ENCODE peak calls at places on chromosomes 12 and 14, in seven cellular contexts. One of them, this sample, is unnamed.

GRCh38 chr14:97523936-97524335 is 726.8 kb downstream of the VRK1 start:
- DNase-seq in CD4-positive, alpha-beta T cell: no peak
- DNase-seq in lung: no peak
- DNase-seq in hepatocyte: peak
- DNase-seq in AG09309: no peak
- DNase-seq in endodermal cell: no peak
- DNase-seq in epithelial cell of esophagus: peak
- DNase-seq in this sample: no peak

GRCh38 chr12:85947286-85947685 is 73.2 kb downstream of the NTS start:
- DNase-seq in CD4-positive, alpha-beta T cell: no peak
- DNase-seq in lung: no peak
- DNase-seq in hepatocyte: no peak
- DNase-seq in AG09309: no peak
- DNase-seq in endodermal cell: peak
- DNase-seq in epithelial cell of esophagus: no peak
- DNase-seq in this sample: no peak

GRCh38 chr14:32201816-32202467 is at the start of gene RNU6-7:
- DNase-seq in CD4-positive, alpha-beta T cell: peak
- DNase-seq in lung: no peak
- DNase-seq in hepatocyte: peak
- DNase-seq in AG09309: no peak
- DNase-seq in endodermal cell: peak
- DNase-seq in epithelial cell of esophagus: peak
- DNase-seq in this sample: no peak

GRCh38 chr12:128790653-128791373 is 32.9 kb downstream of the SLC15A4 start:
- DNase-seq in CD4-positive, alpha-beta T cell: no peak
- DNase-seq in lung: no peak
- DNase-seq in hepatocyte: no peak
- DNase-seq in AG09309: no peak
- DNase-seq in endodermal cell: peak
- DNase-seq in epithelial cell of esophagus: no peak
- DNase-seq in this sample: no peak

GRCh38 chr12:13941258-13942249 is 39.8 kb downstream of the GRIN2B start:
- DNase-seq in CD4-positive, alpha-beta T cell: no peak
- DNase-seq in lung: peak
- DNase-seq in hepatocyte: peak
- DNase-seq in AG09309: no peak
- DNase-seq in endodermal cell: peak
- DNase-seq in epithelial cell of esophagus: peak
- DNase-seq in this sample: peak

GRCh38 chr12:113658030-113658655 is 186.5 kb upstream of the LHX5 start:
- DNase-seq in CD4-positive, alpha-beta T cell: no peak
- DNase-seq in lung: no peak
- DNase-seq in hepatocyte: no peak
- DNase-seq in AG09309: no peak
- DNase-seq in endodermal cell: no peak
- DNase-seq in epithelial cell of esophagus: peak
- DNase-seq in this sample: no peak

GRCh38 chr14:87067597-87067996 is 925.4 kb downstream of the GALC start:
- DNase-seq in CD4-positive, alpha-beta T cell: no peak
- DNase-seq in lung: no peak
- DNase-seq in hepatocyte: no peak
- DNase-seq in AG09309: no peak
- DNase-seq in endodermal cell: no peak
- DNase-seq in epithelial cell of esophagus: no peak
- DNase-seq in this sample: no peak

GRCh38 chr14:53620325-53620716 is 336.3 kb downstream of the BMP4 start:
- DNase-seq in CD4-positive, alpha-beta T cell: no peak
- DNase-seq in lung: no peak
- DNase-seq in hepatocyte: no peak
- DNase-seq in AG09309: no peak
- DNase-seq in endodermal cell: no peak
- DNase-seq in epithelial cell of esophagus: no peak
- DNase-seq in this sample: no peak

GRCh38 chr14:30625533-30625932 is 3.4 kb downstream of the SCFD1 start:
- DNase-seq in CD4-positive, alpha-beta T cell: no peak
- DNase-seq in lung: no peak
- DNase-seq in hepatocyte: no peak
- DNase-seq in AG09309: no peak
- DNase-seq in endodermal cell: no peak
- DNase-seq in epithelial cell of esophagus: no peak
- DNase-seq in this sample: no peak

GRCh38 chr12:109162551-109162950 is 46.2 kb downstream of the ACACB start:
- DNase-seq in CD4-positive, alpha-beta T cell: no peak
- DNase-seq in lung: no peak
- DNase-seq in hepatocyte: no peak
- DNase-seq in AG09309: no peak
- DNase-seq in endodermal cell: no peak
- DNase-seq in epithelial cell of esophagus: no peak
- DNase-seq in this sample: no peak

GRCh38 chr12:95142752-95143151 is 69.3 kb upstream of the NR2C1 start:
- DNase-seq in CD4-positive, alpha-beta T cell: no peak
- DNase-seq in lung: no peak
- DNase-seq in hepatocyte: no peak
- DNase-seq in AG09309: no peak
- DNase-seq in endodermal cell: no peak
- DNase-seq in epithelial cell of esophagus: no peak
- DNase-seq in this sample: no peak

GRCh38 chr14:54567224-54567633 is 301 bp downstream of the SAMD4A start:
- DNase-seq in CD4-positive, alpha-beta T cell: no peak
- DNase-seq in lung: peak
- DNase-seq in hepatocyte: peak
- DNase-seq in AG09309: no peak
- DNase-seq in endodermal cell: peak
- DNase-seq in epithelial cell of esophagus: no peak
- DNase-seq in this sample: no peak

GRCh38 chr12:7351177-7351576 is 47.3 kb downstream of the ACSM4 start:
- DNase-seq in CD4-positive, alpha-beta T cell: no peak
- DNase-seq in lung: no peak
- DNase-seq in hepatocyte: no peak
- DNase-seq in AG09309: no peak
- DNase-seq in endodermal cell: no peak
- DNase-seq in epithelial cell of esophagus: no peak
- DNase-seq in this sample: no peak

GRCh38 chr12:52835271-52836041 is 1.3 kb upstream of the KRT79 start:
- DNase-seq in CD4-positive, alpha-beta T cell: no peak
- DNase-seq in lung: no peak
- DNase-seq in hepatocyte: no peak
- DNase-seq in AG09309: no peak
- DNase-seq in endodermal cell: no peak
- DNase-seq in epithelial cell of esophagus: no peak
- DNase-seq in this sample: no peak

GRCh38 chr12:99810718-99811593 is 163.4 kb downstream of the GARIN6 start:
- DNase-seq in CD4-positive, alpha-beta T cell: no peak
- DNase-seq in lung: no peak
- DNase-seq in hepatocyte: peak
- DNase-seq in AG09309: no peak
- DNase-seq in endodermal cell: no peak
- DNase-seq in epithelial cell of esophagus: peak
- DNase-seq in this sample: no peak

GRCh38 chr12:50187084-50187900 is 20.1 kb upstream of the CERS5 start:
- DNase-seq in CD4-positive, alpha-beta T cell: no peak
- DNase-seq in lung: no peak
- DNase-seq in hepatocyte: no peak
- DNase-seq in AG09309: peak
- DNase-seq in endodermal cell: no peak
- DNase-seq in epithelial cell of esophagus: no peak
- DNase-seq in this sample: peak

GRCh38 chr12:76256341-76256740 is 91.9 kb downstream of the BBS10 start:
- DNase-seq in CD4-positive, alpha-beta T cell: no peak
- DNase-seq in lung: no peak
- DNase-seq in hepatocyte: no peak
- DNase-seq in AG09309: no peak
- DNase-seq in endodermal cell: no peak
- DNase-seq in epithelial cell of esophagus: no peak
- DNase-seq in this sample: no peak

GRCh38 chr12:70757830-70758493 is 120.7 kb upstream of the PTPRB start:
- DNase-seq in CD4-positive, alpha-beta T cell: no peak
- DNase-seq in lung: no peak
- DNase-seq in hepatocyte: no peak
- DNase-seq in AG09309: no peak
- DNase-seq in endodermal cell: no peak
- DNase-seq in epithelial cell of esophagus: no peak
- DNase-seq in this sample: no peak

GRCh38 chr14:65462411-65462810 is 49.9 kb downstream of the FUT8 start:
- DNase-seq in CD4-positive, alpha-beta T cell: no peak
- DNase-seq in lung: no peak
- DNase-seq in hepatocyte: no peak
- DNase-seq in AG09309: peak
- DNase-seq in endodermal cell: no peak
- DNase-seq in epithelial cell of esophagus: peak
- DNase-seq in this sample: peak

GRCh38 chr12:114405449-114406271 is at the start of gene TBX5:
- DNase-seq in CD4-positive, alpha-beta T cell: no peak
- DNase-seq in lung: no peak
- DNase-seq in hepatocyte: peak
- DNase-seq in AG09309: no peak
- DNase-seq in endodermal cell: peak
- DNase-seq in epithelial cell of esophagus: no peak
- DNase-seq in this sample: peak

GRCh38 chr12:20257311-20257710 is 111.0 kb upstream of the PDE3A start:
- DNase-seq in CD4-positive, alpha-beta T cell: no peak
- DNase-seq in lung: no peak
- DNase-seq in hepatocyte: no peak
- DNase-seq in AG09309: no peak
- DNase-seq in endodermal cell: no peak
- DNase-seq in epithelial cell of esophagus: no peak
- DNase-seq in this sample: no peak

GRCh38 chr12:27193854-27194544 is 50.1 kb upstream of the STK38L start:
- DNase-seq in CD4-positive, alpha-beta T cell: no peak
- DNase-seq in lung: no peak
- DNase-seq in hepatocyte: peak
- DNase-seq in AG09309: no peak
- DNase-seq in endodermal cell: peak
- DNase-seq in epithelial cell of esophagus: peak
- DNase-seq in this sample: no peak

GRCh38 chr14:99666533-99666932 is 17.6 kb upstream of the CYP46A1 start:
- DNase-seq in CD4-positive, alpha-beta T cell: no peak
- DNase-seq in lung: no peak
- DNase-seq in hepatocyte: no peak
- DNase-seq in AG09309: no peak
- DNase-seq in endodermal cell: no peak
- DNase-seq in epithelial cell of esophagus: no peak
- DNase-seq in this sample: no peak
- TF ChIP-seq CTCF in CD4-positive, alpha-beta T cell: no peak
- TF ChIP-seq CTCF in lung: no peak
- TF ChIP-seq CTCF in hepatocyte: no peak
- TF ChIP-seq CTCF in AG09309: no peak
- TF ChIP-seq CTCF in endodermal cell: no peak
- TF ChIP-seq CTCF in epithelial cell of esophagus: no peak
- TF ChIP-seq CTCF in this sample: no peak

GRCh38 chr14:102297436-102298170 is 7.4 kb downstream of the MOK start:
- DNase-seq in CD4-positive, alpha-beta T cell: no peak
- DNase-seq in lung: no peak
- DNase-seq in hepatocyte: no peak
- DNase-seq in AG09309: no peak
- DNase-seq in endodermal cell: no peak
- DNase-seq in epithelial cell of esophagus: no peak
- DNase-seq in this sample: no peak

GRCh38 chr14:102293784-102294183 is 11.2 kb downstream of the MOK start:
- DNase-seq in CD4-positive, alpha-beta T cell: no peak
- DNase-seq in lung: no peak
- DNase-seq in hepatocyte: no peak
- DNase-seq in AG09309: no peak
- DNase-seq in endodermal cell: no peak
- DNase-seq in epithelial cell of esophagus: no peak
- DNase-seq in this sample: no peak

GRCh38 chr14:102292446-102292845 is 12.5 kb downstream of the MOK start:
- DNase-seq in CD4-positive, alpha-beta T cell: no peak
- DNase-seq in lung: no peak
- DNase-seq in hepatocyte: peak
- DNase-seq in AG09309: no peak
- DNase-seq in endodermal cell: no peak
- DNase-seq in epithelial cell of esophagus: no peak
- DNase-seq in this sample: no peak

DNA sequence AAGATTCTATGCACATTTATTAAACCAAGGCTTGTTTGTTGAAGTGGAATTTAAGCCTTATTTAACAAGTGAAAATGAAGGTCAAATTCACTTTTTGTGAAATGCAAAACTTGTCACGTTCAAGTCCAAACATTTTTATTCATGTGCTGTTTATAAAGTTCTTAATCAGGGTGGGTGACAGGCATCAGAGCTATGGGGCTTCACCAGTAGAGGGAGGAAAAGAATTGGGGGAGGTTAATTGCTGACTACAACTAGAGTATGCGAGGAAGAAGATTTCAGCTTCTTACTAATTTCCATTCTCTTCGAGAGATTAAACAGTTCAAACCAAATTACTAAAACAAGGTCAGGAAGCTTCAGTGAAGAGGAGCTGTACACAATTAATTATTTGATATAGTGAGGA is 9.7 kb downstream of the MOK start:
- DNase-seq in CD4-positive, alpha-beta T cell: no peak
- DNase-seq in lung: no peak
- DNase-seq in hepatocyte: no peak
- DNase-seq in AG09309: no peak
- DNase-seq in endodermal cell: no peak
- DNase-seq in epithelial cell of esophagus: no peak
- DNase-seq in this sample: no peak
- TF ChIP-seq CTCF in CD4-positive, alpha-beta T cell: no peak
- TF ChIP-seq CTCF in lung: no peak
- TF ChIP-seq CTCF in hepatocyte: peak
- TF ChIP-seq CTCF in AG09309: peak
- TF ChIP-seq CTCF in endodermal cell: peak
- TF ChIP-seq CTCF in epithelial cell of esophagus: peak
- TF ChIP-seq CTCF in this sample: no peak

GRCh38 chr12:91171475-91171874 is 11.1 kb downstream of the DCN start:
- DNase-seq in CD4-positive, alpha-beta T cell: no peak
- DNase-seq in lung: no peak
- DNase-seq in hepatocyte: no peak
- DNase-seq in AG09309: no peak
- DNase-seq in endodermal cell: no peak
- DNase-seq in epithelial cell of esophagus: no peak
- DNase-seq in this sample: no peak
- TF ChIP-seq CTCF in CD4-positive, alpha-beta T cell: no peak
- TF ChIP-seq CTCF in lung: no peak
- TF ChIP-seq CTCF in hepatocyte: no peak
- TF ChIP-seq CTCF in AG09309: no peak
- TF ChIP-seq CTCF in endodermal cell: no peak
- TF ChIP-seq CTCF in epithelial cell of esophagus: no peak
- TF ChIP-seq CTCF in this sample: no peak

DNA sequence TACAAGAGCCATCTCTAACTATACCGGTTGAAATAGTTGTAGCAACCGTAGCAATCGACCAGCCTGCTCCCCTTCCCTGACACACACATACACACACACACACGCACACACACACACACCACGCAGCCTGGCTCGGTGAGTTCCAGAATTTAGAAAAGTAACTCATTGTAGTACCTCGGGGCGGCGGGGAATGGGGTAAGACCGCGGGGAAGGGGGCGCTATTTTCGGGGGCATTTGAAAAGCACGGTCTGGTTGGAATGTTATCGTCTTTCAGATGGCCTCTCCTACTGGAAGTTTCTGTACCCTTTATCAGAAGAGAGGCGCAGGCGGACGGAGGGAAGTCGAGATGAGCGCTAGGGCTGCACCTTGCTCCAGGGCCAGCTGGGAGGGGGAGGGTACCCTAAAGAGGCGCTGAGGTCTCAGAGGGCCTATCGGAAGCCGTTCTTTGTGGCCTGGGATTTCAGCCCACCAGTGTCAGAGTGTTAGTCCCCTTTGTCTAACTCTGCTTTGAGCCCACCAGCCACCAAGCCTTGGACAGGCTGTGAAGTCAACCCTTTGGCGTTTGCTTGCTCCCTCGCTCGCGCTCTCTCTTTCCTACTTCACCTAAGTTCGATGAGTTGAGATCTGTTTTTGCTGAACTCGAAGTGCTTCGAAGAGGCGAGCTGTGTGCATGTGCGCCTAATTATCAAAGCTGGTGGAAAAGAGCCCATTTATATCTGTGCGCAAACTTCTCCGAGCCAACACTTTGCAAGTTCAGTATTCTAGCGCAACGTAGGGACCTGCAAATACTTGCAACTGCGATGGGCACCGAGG is 844 bp downstream of the COL2A1 start:
- DNase-seq in CD4-positive, alpha-beta T cell: no peak
- DNase-seq in lung: no peak
- DNase-seq in hepatocyte: no peak
- DNase-seq in AG09309: no peak
- DNase-seq in endodermal cell: peak
- DNase-seq in epithelial cell of esophagus: peak
- DNase-seq in this sample: peak
- TF ChIP-seq CTCF in CD4-positive, alpha-beta T cell: no peak
- TF ChIP-seq CTCF in lung: no peak
- TF ChIP-seq CTCF in hepatocyte: no peak
- TF ChIP-seq CTCF in AG09309: no peak
- TF ChIP-seq CTCF in endodermal cell: no peak
- TF ChIP-seq CTCF in epithelial cell of esophagus: no peak
- TF ChIP-seq CTCF in this sample: no peak

This sample was measured in GM13976.